ENCODE peak calls at places on chromosomes 3 and 15, in four cellular contexts. B is K562, R is GM12878, T is HL-60. H is an unnamed sample.

GRCh38 chr3:6326760-6327159 is 534.2 kb upstream of the GRM7 start:
- DNase-seq in R (no peak), T (no peak), B (no peak), H (no peak)

GRCh38 chr15:37891754-37892368 is 42.6 kb upstream of the TMCO5A start:
- DNase-seq in R (no peak), B (peak), T (peak), H (no peak)

GRCh38 chr15:80480909-80481308 is 76.7 kb downstream of the ARNT2 start:
- DNase-seq in B (no peak), R (no peak), T (no peak), H (no peak)

GRCh38 chr3:83890763-83891135 is 1068.0 kb upstream of the CADM2 start:
- DNase-seq in B (no peak), T (no peak), R (no peak), H (no peak)

GRCh38 chr15:98713585-98714001 is 65.3 kb downstream of the IGF1R start:
- DNase-seq in B (no peak), R (peak), T (no peak), H (peak)

GRCh38 chr3:108486910-108487309 is 23.5 kb downstream of the MYH15 start:
- DNase-seq in R (no peak), T (no peak), B (no peak), H (no peak)

GRCh38 chr15:90837052-90837621 is 31.3 kb upstream of the FURIN start:
- DNase-seq in B (no peak), R (no peak), T (no peak), H (no peak)

GRCh38 chr3:184805351-184806038 is 6.5 kb upstream of the VPS8 start:
- DNase-seq in T (peak), B (peak), R (no peak), H (no peak)

GRCh38 chr3:11954312-11954934 is 49.8 kb upstream of the SYN2 start:
- DNase-seq in T (no peak), B (no peak), R (no peak), H (no peak)

GRCh38 chr3:103818800-103819199 is 1384.0 kb downstream of the ZPLD1 start:
- DNase-seq in R (no peak), B (no peak), T (no peak), H (no peak)

GRCh38 chr15:54131410-54131809 is 153.2 kb downstream of the UNC13C start:
- DNase-seq in R (no peak), B (no peak), T (no peak), H (no peak)

GRCh38 chr15:77421370-77421700 is 647 bp downstream of the HMG20A start:
- DNase-seq in B (no peak), R (no peak), T (peak), H (no peak)

GRCh38 chr3:134059680-134060560 is 30.2 kb upstream of the SLCO2A1 start:
- DNase-seq in R (no peak), B (no peak), T (no peak), H (no peak)
- TF ChIP-seq SPI1 in R (no peak), B (no peak), T (no peak), H (no peak)

DNA sequence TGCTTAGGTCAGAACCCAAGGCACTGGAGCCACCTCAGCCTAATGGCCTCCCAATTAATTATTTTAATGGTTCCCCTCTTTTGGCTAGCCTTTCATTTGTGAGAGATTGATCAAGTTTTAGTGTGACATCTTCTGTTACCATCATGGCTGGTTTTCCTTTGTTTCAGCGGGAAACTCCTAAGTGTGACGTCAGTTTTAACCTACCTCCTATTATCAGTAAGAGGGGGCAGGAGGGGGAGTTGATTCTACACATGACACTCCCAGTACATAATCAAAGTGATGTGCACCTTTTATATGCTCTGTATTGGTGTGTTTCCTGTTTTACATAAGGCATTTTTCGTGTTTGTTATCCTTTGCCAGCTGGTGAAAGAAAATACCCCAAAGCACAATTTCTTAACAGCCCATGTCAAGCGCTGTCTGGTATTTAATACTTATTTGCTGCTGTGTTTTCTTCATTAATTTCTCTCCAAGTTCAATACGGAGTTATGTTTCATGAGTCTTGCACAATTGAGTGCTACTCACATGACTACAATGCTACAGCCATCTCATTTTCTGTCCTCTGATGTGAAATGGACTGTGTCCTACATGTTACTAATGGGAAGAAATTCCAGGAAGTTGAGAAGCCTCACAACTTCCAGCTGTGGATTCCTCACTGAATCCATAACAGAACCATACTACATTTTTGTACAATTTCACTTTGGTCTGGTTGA is 52.2 kb upstream of the POLR2M start:
- DNase-seq in T (no peak), B (no peak), R (no peak), H (no peak)
- TF ChIP-seq POLR2AphosphoS5 in T (no peak), B (no peak), R (no peak), H (no peak)

GRCh38 chr15:84598993-84599392 is 1.8 kb upstream of the ZSCAN2 start:
- DNase-seq in B (peak), R (no peak), T (peak), H (no peak)

GRCh38 chr15:84600331-84600686 is 500 bp upstream of the ZSCAN2 start:
- DNase-seq in T (peak), R (no peak), B (peak), H (no peak)

GRCh38 chr15:84599906-84600305 is 903 bp upstream of the ZSCAN2 start:
- DNase-seq in R (no peak), B (no peak), T (no peak), H (no peak)

GRCh38 chr15:84595660-84596059 is 5.1 kb upstream of the ZSCAN2 start:
- DNase-seq in R (no peak), B (no peak), T (peak), H (no peak)

DNA sequence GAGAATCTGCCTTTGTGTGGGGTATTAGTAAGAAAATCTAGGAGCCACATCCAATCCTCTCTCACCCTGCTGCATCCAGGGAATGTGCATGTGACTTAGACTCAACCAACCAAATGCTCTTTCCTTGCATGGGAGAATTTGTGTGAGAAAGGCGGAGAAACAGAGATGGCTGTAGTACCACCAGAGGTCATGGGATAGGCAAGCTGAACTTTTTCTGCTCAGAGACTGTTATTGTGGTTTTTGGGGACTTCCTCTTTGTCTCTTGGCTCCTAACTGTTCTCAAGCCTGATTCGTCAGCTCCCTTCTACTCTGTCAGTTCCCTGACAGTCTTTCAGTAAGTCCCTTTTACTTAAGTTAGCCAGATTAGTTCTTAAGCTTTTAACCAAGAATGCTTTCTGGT is 2.6 kb upstream of the ZSCAN2 start:
- DNase-seq in B (no peak), R (no peak), T (peak), H (no peak)
- TF ChIP-seq SPI1 in B (peak), R (peak), T (peak), H (peak)

DNA sequence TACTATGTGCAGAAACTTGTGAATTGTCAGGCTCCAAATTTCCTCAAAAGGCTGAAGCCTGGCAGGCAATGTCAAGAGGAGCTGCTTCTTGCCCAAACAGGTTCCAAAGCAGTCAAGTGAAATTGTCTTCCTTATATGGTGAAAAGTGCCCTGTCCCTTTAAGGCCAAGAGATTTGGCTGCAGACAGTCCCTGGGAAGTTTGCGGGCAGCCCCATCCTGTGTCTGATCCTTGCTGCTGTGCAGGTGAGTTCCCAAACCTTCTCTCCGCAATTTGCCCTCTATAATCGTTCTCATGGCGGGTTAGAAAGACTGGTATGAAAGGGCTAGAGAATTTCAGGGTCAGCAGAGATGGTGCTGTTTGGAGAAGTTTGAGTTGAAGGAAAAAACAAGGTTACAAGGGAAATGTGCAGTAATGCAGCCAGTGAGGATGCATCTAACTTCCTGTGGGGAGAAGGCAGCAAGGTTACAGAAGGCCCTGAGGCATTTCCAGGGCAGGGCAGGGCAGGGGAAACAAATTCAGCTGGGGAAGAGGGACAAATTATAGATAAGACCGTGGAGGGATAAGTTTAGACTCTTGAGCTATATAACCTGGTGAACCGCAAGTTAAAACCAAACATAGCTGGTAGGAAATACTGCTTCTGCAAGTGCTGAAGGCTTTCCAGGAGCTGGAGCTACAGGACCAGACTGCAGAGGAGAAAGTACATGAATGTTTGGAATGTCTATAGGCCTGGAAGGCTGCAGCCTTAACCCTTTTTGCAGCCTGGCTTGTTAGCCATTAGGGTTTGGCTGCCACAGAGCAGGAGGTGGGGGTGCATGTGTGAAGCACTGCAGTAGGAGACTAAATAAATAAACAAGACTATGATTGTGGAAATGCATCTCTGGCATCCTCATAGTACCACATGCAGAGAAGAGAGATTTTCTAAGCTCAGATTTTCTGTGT is 256.2 kb upstream of the IL12A start:
- DNase-seq in B (no peak), R (no peak), T (no peak), H (no peak)
- TF ChIP-seq POLR2AphosphoS5 in B (no peak), R (no peak), T (no peak), H (no peak)

GRCh38 chr3:158540066-158540465 is 30.9 kb upstream of the MLF1 start:
- DNase-seq in R (no peak), T (no peak), B (no peak), H (no peak)
- TF ChIP-seq SPI1 in R (no peak), T (no peak), B (no peak), H (no peak)

DNA sequence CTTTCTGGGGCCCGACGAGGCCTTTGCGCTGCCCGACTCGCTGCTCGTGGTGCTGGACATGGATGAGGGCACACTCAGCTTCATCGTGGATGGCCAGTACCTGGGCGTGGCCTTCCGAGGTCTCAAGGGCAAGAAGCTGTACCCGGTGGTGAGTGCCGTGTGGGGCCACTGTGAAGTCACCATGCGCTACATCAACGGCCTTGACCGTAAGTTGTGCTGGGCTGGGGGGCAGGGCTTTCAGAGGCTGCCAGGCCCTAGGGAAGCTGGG is 15.4 kb downstream of the SPSB4 start:
- DNase-seq in R (no peak), T (no peak), B (no peak), H (no peak)
- TF ChIP-seq POLR2AphosphoS5 in R (no peak), T (no peak), B (no peak), H (no peak)

GRCh38 chr3:37701729-37702128 is 160.0 kb upstream of the CTDSPL start:
- DNase-seq in T (no peak), B (no peak), R (no peak), H (no peak)

GRCh38 chr3:37704129-37704528 is 157.6 kb upstream of the CTDSPL start:
- DNase-seq in T (no peak), R (no peak), B (no peak), H (no peak)

GRCh38 chr3:37703633-37704032 is 158.0 kb upstream of the CTDSPL start:
- DNase-seq in R (no peak), T (no peak), B (no peak), H (no peak)

GRCh38 chr3:37702478-37703154 is 159.1 kb upstream of the CTDSPL start:
- DNase-seq in B (no peak), T (no peak), R (no peak), H (no peak)

DNA sequence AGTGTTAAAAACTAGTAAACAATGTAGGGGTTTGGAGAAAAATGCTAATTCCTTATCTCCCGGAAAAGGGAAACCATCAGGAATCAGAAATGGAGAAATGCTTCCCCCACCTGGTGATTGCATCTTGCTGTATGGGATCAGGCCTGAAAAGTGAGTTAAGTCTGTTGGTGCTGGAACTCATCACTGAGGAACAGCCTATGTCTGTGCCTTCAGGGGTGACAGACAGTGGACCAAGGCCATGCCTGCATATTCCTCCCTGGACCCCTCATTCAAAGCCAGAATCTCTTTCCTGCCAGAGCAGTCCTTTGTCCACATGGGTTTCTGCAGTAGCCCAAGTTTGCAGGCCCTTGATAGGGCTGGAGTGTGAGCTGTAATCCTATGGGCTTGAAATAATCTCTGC is 160.8 kb upstream of the CTDSPL start:
- DNase-seq in B (no peak), T (no peak), R (no peak), H (no peak)
- TF ChIP-seq SPI1 in B (no peak), T (no peak), R (no peak), H (no peak)

DNA sequence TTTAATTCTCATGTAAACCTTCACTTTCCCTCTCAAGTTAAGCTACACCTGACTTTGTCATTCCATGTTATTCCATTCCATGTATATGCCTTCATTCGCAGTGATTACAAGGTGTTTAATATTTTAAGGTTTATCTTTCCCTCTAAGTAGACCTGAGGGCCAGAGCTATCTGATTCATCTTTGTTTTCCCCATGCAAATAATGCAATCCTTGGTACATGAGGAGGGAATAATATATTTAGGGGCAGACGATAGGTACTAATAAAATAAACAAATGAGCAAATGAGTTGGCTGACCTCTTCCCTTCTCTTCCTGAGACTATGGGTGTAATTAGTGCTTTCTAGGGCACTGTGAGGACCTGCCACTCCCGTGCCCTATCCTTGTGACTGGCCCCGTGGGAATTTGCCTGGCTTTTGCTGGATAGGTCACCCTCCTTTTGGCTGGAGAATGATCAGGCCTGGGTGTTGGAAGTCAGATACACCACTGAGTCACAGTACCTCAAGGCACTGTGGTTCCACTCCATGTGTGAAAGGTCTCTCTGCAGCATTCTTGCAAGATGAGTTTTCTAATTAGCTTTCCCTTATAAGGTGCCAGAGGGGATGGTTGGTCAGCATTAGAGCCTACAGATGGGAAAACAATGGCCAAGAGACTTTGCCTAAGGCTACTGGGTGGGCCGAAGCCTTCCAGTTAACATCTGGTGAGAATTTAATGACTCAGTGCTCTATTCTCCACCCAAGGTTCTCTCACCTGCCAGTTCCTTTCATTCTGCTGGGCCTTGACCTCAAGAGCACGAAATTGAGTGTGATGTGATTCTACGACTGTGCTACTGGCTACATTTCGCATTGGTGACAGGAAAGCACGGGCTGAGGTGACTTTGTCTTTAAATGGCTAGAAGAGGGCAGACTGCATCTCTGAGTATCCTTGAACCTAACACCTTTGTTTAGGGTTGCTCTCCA is 183.1 kb downstream of the P3H2 start:
- DNase-seq in R (no peak), T (no peak), B (no peak), H (no peak)
- TF ChIP-seq POLR2AphosphoS5 in R (no peak), T (no peak), B (no peak), H (no peak)

DNA sequence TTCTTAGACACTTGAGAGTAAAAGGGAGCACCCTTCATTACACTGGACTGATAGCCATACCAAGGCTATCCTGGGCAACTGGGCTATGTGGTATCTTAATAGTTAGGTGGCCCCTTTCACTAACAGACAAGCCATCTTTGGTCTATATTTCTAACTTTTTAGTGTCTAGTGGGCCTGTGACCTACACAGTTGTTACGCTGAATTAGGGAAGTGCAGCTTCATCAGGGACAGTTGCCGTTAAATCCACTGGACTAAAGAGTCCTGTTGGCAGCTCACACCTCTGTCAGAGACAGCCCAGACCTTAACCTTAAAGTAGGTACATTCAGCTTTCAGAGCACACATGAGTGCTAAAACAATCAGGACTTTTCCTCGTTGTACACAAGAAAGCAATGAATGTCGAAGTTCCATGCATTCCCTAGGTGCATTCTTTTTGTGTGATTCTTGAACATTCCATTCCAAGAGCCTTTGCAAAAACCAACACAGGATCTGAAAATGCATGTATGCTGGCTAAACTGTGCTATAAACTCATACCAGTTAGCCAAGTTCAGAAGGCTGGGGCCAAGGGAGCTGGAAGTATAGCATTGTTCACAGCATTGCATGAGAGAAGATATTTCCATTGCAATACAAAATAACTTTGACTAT is 230.2 kb upstream of the EIF1B start:
- DNase-seq in T (no peak), R (no peak), B (no peak), H (no peak)
- TF ChIP-seq SPI1 in T (peak), R (no peak), B (peak), H (no peak)

H was measured in GM12891.